ENCODE peak calls at places on chromosomes 1 and 21, in eight cellular contexts. H is Caco-2, W is sigmoid colon, S is GM23338, L is cardiac muscle cell, C is right lobe of liver, J is heart right ventricle, D is endodermal cell. A is an unnamed sample. For H3K4me1, the result is how much of the 10 kb centered on the place peaks cover.

GRCh38 chr1:6421266-6421665 is 1.5 kb upstream of the HES2 start:
- DNase-seq in L (no peak), D (no peak), S (no peak), W (no peak), C (no peak), J (no peak), H (no peak), A (no peak)

GRCh38 chr1:236663934-236664333 is 22.4 kb upstream of the ACTN2 start:
- DNase-seq in J (no peak), W (no peak), L (no peak), D (no peak), S (no peak), C (no peak), H (no peak), A (peak)

GRCh38 chr1:17586172-17586963 is 46.9 kb downstream of the ARHGEF10L start:
- DNase-seq in S (peak), W (peak), D (peak), J (no peak), C (peak), L (peak), H (no peak), A (peak)

GRCh38 chr1:65177457-65177856 is 29.5 kb downstream of the AK4 start:
- DNase-seq in H (no peak), W (no peak), D (no peak), L (peak), J (no peak), C (no peak), S (no peak), A (no peak)

GRCh38 chr1:222739929-222740328 is 2.9 kb downstream of the FAM177B start:
- DNase-seq in S (no peak), W (no peak), C (no peak), L (no peak), J (no peak), D (no peak), H (no peak), A (no peak)

GRCh38 chr1:81760487-81761097 is 40.1 kb upstream of the ADGRL2 start:
- DNase-seq in C (no peak), L (peak), J (no peak), H (no peak), D (no peak), W (no peak), S (peak), A (peak)

GRCh38 chr1:245983294-245983967 is 523.6 kb downstream of the SMYD3 start:
- DNase-seq in S (no peak), H (no peak), C (no peak), W (no peak), J (no peak), L (no peak), D (no peak), A (no peak)

GRCh38 chr1:2972011-2972878 is 49.0 kb upstream of the ACTRT2 start:
- DNase-seq in H (no peak), L (no peak), S (no peak), C (no peak), D (peak), J (no peak), W (peak), A (no peak)

DNA sequence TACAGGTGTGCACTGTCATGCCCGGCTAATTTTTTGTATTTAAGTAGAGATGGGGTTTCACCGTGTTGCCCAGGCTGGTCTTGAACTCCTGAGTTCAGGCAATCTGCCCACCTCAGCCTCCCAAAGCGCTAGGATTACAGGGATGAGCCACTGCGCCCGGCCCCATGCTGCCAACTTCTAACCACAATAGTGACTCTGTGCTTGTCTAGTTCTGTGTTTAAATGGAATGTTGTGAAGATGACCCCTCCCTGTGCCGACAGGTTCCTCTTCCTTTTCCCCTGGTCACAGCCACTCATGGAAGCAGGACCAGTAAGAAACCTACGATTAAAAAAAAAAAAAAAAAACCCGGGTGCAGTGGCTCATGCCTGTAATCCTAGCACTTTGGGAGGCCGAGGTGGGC is 4.7 kb downstream of the MAP1LC3C start:
- DNase-seq in J (no peak), W (no peak), S (no peak), D (no peak), C (no peak), H (no peak), L (no peak), A (no peak)
- H3K4me3 ChIP-seq in J (no peak), W (no peak), S (no peak), D (no peak), C (no peak), H (no peak), L (no peak), A (no peak)

GRCh38 chr1:98949606-98950005 is 55.1 kb downstream of the PLPPR5 start:
- DNase-seq in C (no peak), L (no peak), D (no peak), J (no peak), W (no peak), S (peak), H (no peak), A (no peak)
- H3K4me1 ChIP-seq in C (under half), L (under half), D (under half), J (under half), W (under half), S (under half), H (under half), A (under half)

GRCh38 chr1:196516373-196516772 is 91.9 kb downstream of the KCNT2 start:
- DNase-seq in S (no peak), D (no peak), J (no peak), W (no peak), C (no peak), H (no peak), L (peak), A (no peak)
- H3K4me3 ChIP-seq in S (no peak), D (no peak), J (no peak), W (no peak), C (no peak), H (no peak), L (no peak), A (no peak)

GRCh38 chr1:183884512-183884911 is 79.6 kb downstream of the RGL1 start:
- DNase-seq in L (no peak), W (no peak), S (no peak), D (no peak), H (no peak), J (no peak), C (no peak), A (no peak)
- H3K4me1 ChIP-seq in L (under half), W (under half), S (under half), D (under half), H (under half), J (half or more), C (under half), A (under half)

GRCh38 chr1:161706483-161707347 is at the start of gene FCRLA:
- DNase-seq in J (no peak), W (no peak), C (no peak), L (peak), S (no peak), D (no peak), H (no peak), A (no peak)

GRCh38 chr1:161709373-161709772 is 2.3 kb downstream of the FCRLA start:
- DNase-seq in L (no peak), D (no peak), S (no peak), W (no peak), J (no peak), C (no peak), H (no peak), A (no peak)

GRCh38 chr1:161706116-161706482 is 930 bp upstream of the FCRLA start:
- DNase-seq in S (no peak), H (no peak), J (no peak), D (no peak), W (no peak), C (no peak), L (no peak), A (no peak)

GRCh38 chr1:161705537-161705936 is 1.5 kb upstream of the FCRLA start:
- DNase-seq in S (no peak), H (no peak), C (no peak), J (no peak), L (no peak), D (no peak), W (no peak), A (no peak)

GRCh38 chr1:161707503-161707902 is 474 bp downstream of the FCRLA start:
- DNase-seq in L (no peak), H (no peak), S (no peak), W (no peak), D (no peak), J (no peak), C (no peak), A (no peak)
- H3K4me3 ChIP-seq in L (no peak), H (no peak), S (no peak), W (no peak), D (no peak), J (no peak), C (no peak), A (no peak)

DNA sequence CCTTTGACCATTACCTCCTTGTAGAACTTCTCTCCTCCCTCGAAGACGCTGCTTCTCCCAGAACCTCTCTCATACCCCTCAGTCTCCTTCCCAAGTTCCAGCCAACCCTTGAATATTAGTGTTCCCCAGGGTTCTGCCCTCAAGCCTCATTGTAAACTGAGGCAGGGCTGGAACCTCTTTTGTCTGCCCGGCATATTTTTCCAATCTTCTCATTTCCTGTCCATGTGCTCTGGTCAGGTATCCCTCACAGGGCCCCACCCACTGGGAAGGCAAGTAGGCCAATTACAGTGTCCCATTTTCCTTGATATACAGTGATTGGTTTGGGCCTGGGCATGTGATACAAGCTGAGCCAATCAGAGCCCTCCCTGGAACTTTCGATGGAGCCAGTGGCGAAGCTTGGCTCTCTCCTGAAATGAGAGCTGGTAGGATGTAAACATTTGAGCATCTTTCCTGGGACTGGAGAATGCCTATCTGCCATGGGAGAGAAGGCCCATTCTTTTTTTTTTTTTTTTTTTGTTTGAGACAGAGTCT is 57.1 kb upstream of the ID3 start:
- DNase-seq in W (no peak), S (peak), C (no peak), L (no peak), J (no peak), H (no peak), D (no peak), A (no peak)
- H3K4me1 ChIP-seq in W (under half), S (under half), C (under half), L (under half), J (under half), H (under half), D (under half), A (under half)

GRCh38 chr21:28090546-28090945 is 902.1 kb downstream of the LTN1 start:
- DNase-seq in W (no peak), J (no peak), D (no peak), L (no peak), S (no peak), H (no peak), C (no peak), A (no peak)
- H3K4me3 ChIP-seq in W (no peak), J (peak), D (peak), L (peak), S (no peak), H (peak), C (no peak), A (no peak)

GRCh38 chr1:119447344-119447743 is 32.4 kb downstream of the HSD3B2 start:
- DNase-seq in D (no peak), J (no peak), H (no peak), C (no peak), L (no peak), W (no peak), S (no peak), A (no peak)
- H3K4me1 ChIP-seq in D (under half), J (under half), H (under half), C (under half), L (under half), W (under half), S (under half), A (under half)